ENCODE peak calls at places on chromosomes 5 and 9, in nine cellular contexts. B is NCI-H1092; E is activated CD4-positive, alpha-beta T cell treated with anti-CD3 and anti-CD28 coated beads for 24 hours; M is left colon; H is AG04450; Y is right cardiac atrium; O is neural progenitor cell; L is EL; R is stimulated activated naive CD4-positive, alpha-beta T cell. V is an unnamed sample.

GRCh38 chr5:172172912-172173591 is 15.0 kb downstream of the STK10 start:
- DNase-seq in B (no peak), E (no peak), M (no peak), H (no peak), Y (peak), O (no peak), L (peak), R (no peak), V (no peak)

GRCh38 chr5:146662229-146662628 is 146.2 kb upstream of the GPR151 start:
- DNase-seq in B (no peak), E (peak), M (no peak), H (no peak), Y (no peak), O (no peak), L (peak), R (no peak), V (no peak)

GRCh38 chr5:151449288-151449687 is 1.9 kb downstream of the SLC36A1 start:
- DNase-seq in B (no peak), E (no peak), M (no peak), H (no peak), Y (no peak), O (peak), L (no peak), R (no peak), V (no peak)

GRCh38 chr5:158482201-158482600 is 617.5 kb downstream of the EBF1 start:
- DNase-seq in B (no peak), E (no peak), M (no peak), H (no peak), Y (no peak), O (no peak), L (peak), R (no peak), V (no peak)

GRCh38 chr9:110088099-110088498 is 119.9 kb downstream of the C9orf152 start:
- DNase-seq in B (no peak), E (no peak), M (no peak), H (no peak), Y (no peak), O (no peak), L (no peak), R (no peak), V (no peak)

GRCh38 chr5:68303754-68304420 is 88.3 kb downstream of the PIK3R1 start:
- DNase-seq in B (no peak), E (no peak), M (no peak), H (no peak), Y (no peak), O (no peak), L (no peak), R (no peak), V (no peak)

GRCh38 chr9:137423810-137424291 is 658 bp downstream of the NOXA1 start:
- DNase-seq in B (no peak), E (no peak), M (peak), H (no peak), Y (peak), O (no peak), L (peak), R (no peak), V (no peak)

GRCh38 chr5:169290895-169291294 is 10.0 kb downstream of the SLIT3 start:
- DNase-seq in B (no peak), E (no peak), M (no peak), H (no peak), Y (no peak), O (no peak), L (no peak), R (no peak), V (no peak)

GRCh38 chr5:96537386-96537785 is 104.3 kb upstream of the PCSK1 start:
- DNase-seq in B (no peak), E (no peak), M (no peak), H (no peak), Y (no peak), O (no peak), L (peak), R (no peak), V (no peak)

GRCh38 chr9:83041771-83042170 is 21.2 kb downstream of the RASEF start:
- DNase-seq in B (no peak), E (no peak), M (no peak), H (no peak), Y (no peak), O (no peak), L (peak), R (no peak), V (no peak)

GRCh38 chr9:36855443-36856315 is 178.4 kb downstream of the PAX5 start:
- DNase-seq in B (no peak), E (no peak), M (peak), H (no peak), Y (peak), O (peak), L (peak), R (no peak), V (no peak)

GRCh38 chr9:134661791-134662142 is 20.2 kb downstream of the COL5A1 start:
- DNase-seq in B (no peak), E (no peak), M (no peak), H (peak), Y (no peak), O (no peak), L (peak), R (no peak), V (no peak)

GRCh38 chr5:120405291-120405864 is 58.7 kb upstream of the PRR16 start:
- DNase-seq in B (no peak), E (no peak), M (no peak), H (no peak), Y (no peak), O (no peak), L (peak), R (no peak), V (no peak)

GRCh38 chr9:26548766-26549290 is 343.8 kb downstream of the CAAP1 start:
- DNase-seq in B (no peak), E (no peak), M (no peak), H (no peak), Y (no peak), O (no peak), L (no peak), R (no peak), V (no peak)

GRCh38 chr9:112853882-112854585 is 36.6 kb downstream of the SLC46A2 start:
- DNase-seq in B (no peak), E (no peak), M (no peak), H (no peak), Y (no peak), O (no peak), L (no peak), R (no peak), V (no peak)

GRCh38 chr9:99038396-99038795 is 66.5 kb upstream of the TGFBR1 start:
- DNase-seq in B (no peak), E (no peak), M (no peak), H (no peak), Y (no peak), O (peak), L (no peak), R (no peak), V (no peak)

GRCh38 chr5:120717381-120717780 is 253.3 kb downstream of the PRR16 start:
- DNase-seq in B (no peak), E (no peak), M (no peak), H (no peak), Y (no peak), O (no peak), L (no peak), R (no peak), V (no peak)

GRCh38 chr5:83528439-83528769 is 56.9 kb downstream of the VCAN start:
- DNase-seq in B (no peak), E (no peak), M (no peak), H (no peak), Y (no peak), O (no peak), L (no peak), R (no peak), V (no peak)

GRCh38 chr5:149063017-149063687 is at the start of gene SH3TC2:
- DNase-seq in B (no peak), E (no peak), M (peak), H (no peak), Y (peak), O (peak), L (peak), R (no peak), V (no peak)

GRCh38 chr9:137077010-137077747 is at the start of gene UAP1L1:
- DNase-seq in B (no peak), E (no peak), M (peak), H (no peak), Y (peak), O (peak), L (peak), R (peak), V (no peak)

GRCh38 chr9:95181845-95182244 is 135.7 kb downstream of the FANCC start:
- DNase-seq in B (no peak), E (no peak), M (no peak), H (no peak), Y (no peak), O (no peak), L (no peak), R (no peak), V (no peak)

GRCh38 chr9:135249191-135249590 is 161.7 kb downstream of the OLFM1 start:
- DNase-seq in B (no peak), E (no peak), M (no peak), H (no peak), Y (peak), O (no peak), L (no peak), R (no peak), V (no peak)

GRCh38 chr9:134895849-134896833 is 15.5 kb downstream of the FCN2 start:
- DNase-seq in B (no peak), E (no peak), M (no peak), H (peak), Y (peak), O (no peak), L (peak), R (no peak), V (peak)

GRCh38 chr9:138083873-138084272 is 206.3 kb downstream of the CACNA1B start:
- DNase-seq in B (no peak), E (no peak), M (no peak), H (no peak), Y (no peak), O (no peak), L (no peak), R (no peak), V (no peak)

GRCh38 chr9:33851301-33851700 is 34.3 kb downstream of the UBE2R2 start:
- DNase-seq in B (no peak), E (no peak), M (no peak), H (no peak), Y (no peak), O (no peak), L (no peak), R (no peak), V (no peak)

V was measured in DMS 273 treated with DMSO at 0.1 percent for 48 hours.